ENCODE peak calls at places on chromosomes 12 and 14, in four cellular contexts. R is H9, K is H1, Y is trophoblast cell. F is an unnamed sample. For H3K79me2, the result is how much of the 10 kb centered on the place peaks cover.

GRCh38 chr12:104012331-104012730 is 37.7 kb downstream of the GLT8D2 start:
- DNase-seq in R (no peak), Y (no peak), K (no peak), F (no peak)

GRCh38 chr14:105333613-105334364 is 19.2 kb downstream of the PACS2 start:
- DNase-seq in Y (no peak), R (no peak), K (no peak), F (no peak)

GRCh38 chr12:77723308-77723707 is 107.4 kb upstream of the NAV3 start:
- DNase-seq in R (no peak), K (no peak), Y (no peak), F (no peak)

GRCh38 chr14:92443741-92444140 is 69.8 kb upstream of the RIN3 start:
- DNase-seq in Y (no peak), K (no peak), R (no peak), F (no peak)

GRCh38 chr12:11823593-11823992 is 174.1 kb downstream of the ETV6 start:
- DNase-seq in K (no peak), R (no peak), Y (no peak), F (no peak)

GRCh38 chr14:68976160-68977067 is 2.7 kb downstream of the ACTN1 start:
- DNase-seq in K (no peak), R (no peak), Y (no peak), F (no peak)

GRCh38 chr12:101828463-101829196 is 2.1 kb downstream of the GNPTAB start:
- DNase-seq in K (no peak), R (no peak), Y (no peak), F (no peak)

GRCh38 chr12:106173442-106173841 is 34.7 kb upstream of the NUAK1 start:
- DNase-seq in R (no peak), K (no peak), Y (no peak), F (no peak)

GRCh38 chr14:43243168-43243567 is 1263.9 kb downstream of the FSCB start:
- DNase-seq in Y (no peak), K (no peak), R (no peak), F (no peak)

GRCh38 chr14:29310210-29310609 is 543.6 kb downstream of the FOXG1 start:
- DNase-seq in K (no peak), Y (no peak), R (no peak), F (no peak)

GRCh38 chr12:104223599-104224168 is 8.1 kb downstream of the TXNRD1 start:
- DNase-seq in K (no peak), Y (peak), R (no peak), F (no peak)

GRCh38 chr12:67998379-67998778 is 9.1 kb downstream of the IFNG-AS1 start:
- DNase-seq in Y (no peak), R (no peak), K (no peak), F (no peak)

GRCh38 chr14:92531151-92531873 is 17.7 kb downstream of the RIN3 start:
- DNase-seq in K (no peak), R (no peak), Y (peak), F (no peak)

GRCh38 chr14:47674148-47674545 is 1.3 kb downstream of the MDGA2 start:
- DNase-seq in K (no peak), R (peak), Y (no peak), F (peak)

DNA sequence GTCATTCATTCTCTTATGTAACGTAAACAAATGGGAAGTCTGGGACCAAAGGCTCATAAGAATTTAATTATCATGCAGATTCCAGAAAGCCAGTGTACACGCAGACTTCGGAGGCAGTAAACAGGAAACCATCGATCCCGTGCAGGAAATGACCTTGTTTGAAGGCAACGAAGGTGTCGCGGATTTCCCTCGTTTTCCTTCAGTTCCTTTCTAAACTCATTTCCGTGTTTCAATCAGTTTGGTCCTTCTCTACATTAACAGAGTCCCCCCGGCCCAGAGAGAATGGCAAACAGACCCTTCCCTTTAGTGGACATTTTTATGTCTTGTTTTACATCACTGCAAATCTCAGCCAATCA is 6.3 kb upstream of the FOXJ2 start:
- DNase-seq in K (no peak), R (no peak), Y (no peak), F (no peak)
- H3K18ac ChIP-seq in K (peak), R (peak), Y (no peak), F (no peak)

DNA sequence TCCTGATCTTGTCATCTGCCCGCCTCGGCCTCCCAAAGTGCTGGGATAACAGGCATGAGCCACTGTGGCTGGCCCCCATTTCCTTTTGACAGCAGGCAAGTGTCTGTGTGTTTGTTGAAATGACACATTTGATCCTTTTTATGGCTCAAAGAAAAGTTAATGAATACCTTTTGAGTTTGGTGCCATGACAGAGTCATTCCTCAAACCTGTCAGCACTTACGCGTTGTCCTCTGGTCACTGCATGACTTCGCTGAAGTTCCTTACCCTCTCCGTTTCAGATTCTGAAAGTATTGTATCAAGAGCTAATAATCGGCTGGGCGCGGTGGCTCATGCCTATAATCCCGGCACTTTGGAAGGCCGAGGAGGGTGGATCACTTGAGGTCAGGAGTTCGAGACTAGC is 32.4 kb downstream of the NEMF start:
- DNase-seq in K (no peak), R (no peak), Y (no peak), F (no peak)
- H3K79me2 ChIP-seq in K (under half), R (under half), Y (under half), F (under half)

DNA sequence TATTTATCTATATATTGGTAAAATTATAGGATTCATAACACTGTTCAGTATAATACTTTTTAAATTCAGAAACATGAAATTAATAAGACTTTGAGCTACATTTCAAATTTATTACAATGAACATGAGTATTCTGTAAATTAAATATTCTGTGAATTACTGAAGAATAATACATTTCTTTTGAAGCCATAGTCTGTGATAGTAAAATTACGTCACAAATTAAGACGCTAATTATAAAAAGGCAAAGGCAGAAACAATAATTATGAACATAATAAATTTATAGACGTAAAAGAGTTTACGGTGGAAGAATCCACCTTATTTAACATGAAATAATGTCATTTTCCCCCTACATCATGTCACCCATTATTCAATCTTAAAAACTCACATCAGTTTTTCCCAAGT is 118.9 kb downstream of the NOVA1 start:
- DNase-seq in R (no peak), Y (no peak), K (no peak), F (no peak)
- H2AK5ac ChIP-seq in R (no peak), Y (no peak), K (no peak), F (no peak)

GRCh38 chr12:14273911-14274306 is 91.6 kb upstream of the ATF7IP start:
- DNase-seq in Y (peak), R (no peak), K (no peak), F (no peak)

GRCh38 chr12:14275886-14276285 is 89.6 kb upstream of the ATF7IP start:
- DNase-seq in R (no peak), Y (no peak), K (no peak), F (no peak)

GRCh38 chr12:14272954-14273910 is 92.2 kb upstream of the ATF7IP start:
- DNase-seq in K (no peak), R (no peak), Y (peak), F (no peak)

GRCh38 chr12:14278294-14278953 is 87.1 kb upstream of the ATF7IP start:
- DNase-seq in R (no peak), K (no peak), Y (no peak), F (no peak)

DNA sequence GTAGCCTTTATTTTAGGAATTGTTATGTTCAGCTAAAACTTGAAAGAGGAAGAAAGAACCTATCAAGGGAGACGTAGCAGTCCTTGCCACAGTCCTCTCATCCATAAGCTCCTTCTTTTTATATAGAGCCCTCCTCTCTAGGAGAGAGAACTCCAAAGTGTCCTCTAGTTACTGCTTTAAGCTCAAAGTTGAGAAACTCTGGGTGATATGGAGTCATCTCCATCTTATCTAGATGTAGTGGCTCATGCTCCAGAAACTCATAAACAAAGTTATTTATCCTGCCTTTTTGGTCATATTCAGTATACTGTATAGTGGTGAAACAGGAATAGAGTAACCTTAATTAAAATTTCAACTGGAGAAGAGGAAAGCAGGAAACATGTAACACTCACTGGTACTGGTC is 90.4 kb upstream of the ATF7IP start:
- DNase-seq in Y (peak), R (no peak), K (no peak), F (no peak)
- H3K18ac ChIP-seq in Y (no peak), R (no peak), K (no peak), F (no peak)

DNA sequence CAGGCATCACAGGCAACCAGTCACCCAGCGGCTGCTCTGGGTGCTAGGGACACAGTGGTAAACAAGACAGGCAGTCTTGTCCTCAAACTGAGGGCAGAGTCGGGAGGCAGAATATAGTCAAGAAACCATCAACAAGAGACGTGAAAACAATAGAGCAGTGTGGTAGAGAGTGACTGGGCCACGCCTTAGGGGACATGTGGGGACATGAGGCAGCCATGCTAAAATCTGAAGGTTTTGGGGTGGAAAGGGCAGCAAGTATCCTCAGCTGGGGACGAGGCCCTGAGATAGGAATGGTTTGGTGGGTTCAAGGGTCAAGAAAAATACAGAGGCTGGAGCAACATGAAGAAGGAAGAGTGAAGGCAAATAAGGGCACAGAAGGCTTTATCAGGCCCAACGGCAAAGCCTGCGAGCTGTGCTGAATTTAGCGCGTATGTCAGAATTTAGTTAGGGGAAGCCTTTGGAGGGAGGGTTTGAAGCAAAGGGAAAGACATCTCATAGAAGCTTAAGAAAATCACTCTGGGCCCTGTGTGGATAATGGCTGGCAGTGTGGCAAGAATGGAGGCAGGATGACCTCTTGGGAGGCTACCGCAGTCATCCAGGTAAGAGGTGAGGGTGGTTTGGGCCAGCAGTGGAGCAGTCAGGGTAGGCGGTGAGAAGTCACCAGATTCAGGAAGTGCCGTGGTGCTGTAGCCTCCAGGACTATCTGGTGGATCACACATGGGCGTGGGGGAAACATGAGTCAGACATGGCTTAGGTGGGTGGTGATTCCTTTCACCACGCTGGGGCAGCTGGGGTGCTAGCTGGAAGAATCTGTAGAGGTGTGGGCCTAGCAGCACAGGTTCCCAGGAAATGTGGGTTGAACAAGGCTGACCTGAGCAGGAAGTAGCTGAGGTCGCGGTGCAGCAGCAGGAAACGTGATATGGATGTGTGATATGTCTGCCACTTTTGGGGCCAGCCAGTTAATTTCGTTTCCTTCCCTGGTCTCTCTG is 3.0 kb downstream of the EVL start:
- DNase-seq in Y (peak), R (no peak), K (no peak), F (peak)
- H3K79me2 ChIP-seq in Y (under half), R (under half), K (under half), F (under half)

DNA sequence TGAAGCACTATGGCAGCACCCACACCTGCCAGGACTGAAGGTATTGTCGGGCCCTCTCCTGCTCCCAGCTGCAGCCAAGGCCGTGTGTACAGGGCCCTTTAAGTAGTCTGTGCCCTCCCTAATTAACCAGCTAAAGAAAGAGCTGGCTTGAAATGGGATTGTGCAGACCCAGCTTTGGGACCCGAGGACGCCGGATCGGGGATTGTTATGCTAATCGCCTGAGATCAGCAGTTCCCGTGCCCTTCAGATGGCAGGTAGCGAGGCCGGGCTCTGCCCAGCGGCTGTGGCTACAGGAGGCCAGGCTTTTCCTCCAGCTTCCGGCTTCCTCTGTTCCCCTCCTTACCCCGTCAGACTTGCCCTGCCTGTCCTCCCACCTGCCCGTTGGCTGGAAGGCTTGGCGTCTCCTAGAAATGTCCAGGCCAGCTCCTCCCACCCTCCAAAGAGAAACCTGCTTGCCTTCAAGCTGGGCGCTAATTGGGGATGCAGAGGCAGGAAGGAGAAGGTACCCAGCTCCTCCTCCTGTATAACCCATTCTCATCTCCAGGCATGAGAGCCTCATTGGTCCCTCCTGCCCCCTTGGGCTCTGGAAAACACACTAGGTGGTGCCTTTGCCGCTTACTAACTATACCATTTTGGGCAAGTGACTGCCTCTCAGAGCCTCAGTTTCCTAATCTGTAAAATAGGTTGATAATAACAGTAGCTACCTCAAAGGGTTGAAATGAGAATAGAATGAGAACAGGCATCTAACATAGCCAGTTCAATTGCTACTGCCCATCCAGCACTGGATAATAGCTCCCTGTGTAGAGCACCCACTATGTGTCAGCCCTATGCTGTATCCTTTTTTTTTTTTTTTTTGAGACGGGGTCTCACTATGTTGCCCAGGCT is 25.8 kb upstream of the MSI1 start:
- DNase-seq in R (peak), K (peak), Y (peak), F (peak)
- H2AK5ac ChIP-seq in R (no peak), K (no peak), Y (no peak), F (no peak)

GRCh38 chr14:36905272-36906046 is 243.8 kb downstream of the PAX9 start:
- DNase-seq in R (no peak), K (no peak), Y (no peak), F (no peak)
- H3K18ac ChIP-seq in R (no peak), K (no peak), Y (no peak), F (no peak)

GRCh38 chr12:112325648-112326207 is 56.5 kb downstream of the HECTD4 start:
- DNase-seq in Y (no peak), R (no peak), K (no peak), F (no peak)
- H3K79me2 ChIP-seq in Y (under half), R (under half), K (under half), F (under half)

DNA sequence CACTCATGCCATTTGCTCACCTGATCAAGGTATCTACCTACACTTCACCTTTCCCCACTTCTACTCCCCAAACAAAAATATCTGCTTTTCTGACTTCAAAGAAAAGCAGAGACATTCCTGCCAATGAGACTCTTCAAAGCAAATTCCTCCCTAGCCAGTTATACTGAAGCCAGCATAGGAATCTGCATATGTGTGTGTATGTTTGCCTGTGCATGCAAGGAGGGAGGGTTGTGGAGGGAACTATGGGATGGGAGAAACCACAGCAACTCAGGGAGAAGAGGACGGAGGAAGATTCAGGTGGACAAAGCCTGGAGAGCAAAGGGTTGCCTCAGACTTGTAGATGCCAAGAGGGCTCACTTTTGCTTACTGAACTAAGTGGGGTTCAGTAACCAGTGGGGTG is 26.4 kb upstream of the VDR start:
- DNase-seq in R (no peak), Y (no peak), K (no peak), F (no peak)
- H2AK5ac ChIP-seq in R (no peak), Y (no peak), K (no peak), F (no peak)